ENCODE peak calls at places on chromosomes 2 and 18, in eight cellular contexts. H is neural crest cell; F is NCI-H1436 treated with DMSO at 0.1 percent for 48 hours; Y is stimulated activated CD4-positive, alpha-beta T cell treated with anti-CD3 and anti-CD28 coated beads, Interleukin-2, amount 100 ng/mL, for 48 hours; E is NCI-H510A treated with DMSO at 0.1 percent for 48 hours; T is AG08395; G is dermis microvascular lymphatic vessel endothelial cell; N is RPMI7951. P is an unnamed sample.

GRCh38 chr18:75223687-75224347 is 13.2 kb downstream of the TSHZ1 start:
- DNase-seq in H (no peak), F (no peak), Y (no peak), E (peak; percentile 68), T (no peak), G (no peak), N (peak; percentile 58), P (no peak)

GRCh38 chr2:950627-950992 is at the start of gene SNTG2:
- DNase-seq in H (peak; percentile 45), F (no peak), Y (peak; percentile 34), E (peak; percentile 46), T (peak; percentile 69), G (peak; percentile 8), N (no peak), P (no peak)

GRCh38 chr18:54828290-54828871 is at the start of gene RAB27B:
- DNase-seq in H (peak; percentile 48), F (no peak), Y (peak; percentile 63), E (peak; percentile 75), T (peak; percentile 53), G (peak; percentile 54), N (peak; percentile 86), P (peak; percentile 20)

GRCh38 chr2:120029672-120030640 is 17.1 kb downstream of the EPB41L5 start:
- DNase-seq in H (no peak), F (no peak), Y (no peak), E (no peak), T (no peak), G (no peak), N (no peak), P (no peak)

GRCh38 chr2:183105402-183106134 is 18.7 kb upstream of the NUP35 start:
- DNase-seq in H (no peak), F (no peak), Y (no peak), E (no peak), T (no peak), G (no peak), N (peak; percentile 74), P (no peak)

GRCh38 chr2:176269319-176270099 is at the start of gene MTX2:
- DNase-seq in H (peak; percentile 71), F (peak; percentile 40), Y (peak; percentile 71), E (peak; percentile 67), T (peak; percentile 69), G (peak; percentile 78), N (peak; percentile 71), P (peak; percentile 23)

GRCh38 chr18:27073404-27073830 is 111.7 kb downstream of the CHST9 start:
- DNase-seq in H (no peak), F (no peak), Y (no peak), E (no peak), T (no peak), G (no peak), N (no peak), P (no peak)

GRCh38 chr2:218260742-218261423 is at the start of gene GPBAR1:
- DNase-seq in H (no peak), F (no peak), Y (no peak), E (peak; percentile 66), T (no peak), G (no peak), N (no peak), P (no peak)

GRCh38 chr2:102357975-102358374 is 2.4 kb downstream of the IL18R1 start:
- DNase-seq in H (no peak), F (no peak), Y (no peak), E (no peak), T (no peak), G (no peak), N (no peak), P (no peak)

GRCh38 chr2:18156002-18156401 is 277.5 kb downstream of the KCNS3 start:
- DNase-seq in H (no peak), F (no peak), Y (no peak), E (no peak), T (no peak), G (no peak), N (peak; percentile 29), P (no peak)

GRCh38 chr2:174442546-174443510 is 44.0 kb downstream of the GPR155 start:
- DNase-seq in H (no peak), F (no peak), Y (no peak), E (no peak), T (peak; percentile 90), G (peak; percentile 52), N (peak; percentile 84), P (no peak)

GRCh38 chr18:35497006-35497333 is 790 bp downstream of the INO80C start:
- DNase-seq in H (peak; percentile 3), F (no peak), Y (peak; percentile 16), E (peak; percentile 96), T (peak; percentile 8), G (peak; percentile 48), N (no peak), P (no peak)

GRCh38 chr2:190506666-190507065 is 27.9 kb downstream of the NEMP2 start:
- DNase-seq in H (no peak), F (peak; percentile 41), Y (no peak), E (peak; percentile 15), T (no peak), G (no peak), N (no peak), P (no peak)

GRCh38 chr2:218645126-218645525 is 14.3 kb downstream of the ZNF142 start:
- DNase-seq in H (no peak), F (no peak), Y (no peak), E (no peak), T (no peak), G (peak; percentile 60), N (no peak), P (no peak)

GRCh38 chr2:8615252-8616083 is 66.4 kb upstream of the ID2 start:
- DNase-seq in H (no peak), F (no peak), Y (no peak), E (no peak), T (no peak), G (no peak), N (no peak), P (no peak)

GRCh38 chr2:96817882-96818281 is 1.8 kb downstream of the CNNM3 start:
- DNase-seq in H (no peak), F (no peak), Y (no peak), E (no peak), T (no peak), G (no peak), N (no peak), P (no peak)

GRCh38 chr2:88874063-88874657 is 182.7 kb downstream of the RPIA start:
- DNase-seq in H (peak; percentile 6), F (no peak), Y (peak; percentile 27), E (peak; percentile 6), T (peak; percentile 58), G (peak; percentile 77), N (peak; percentile 62), P (no peak)

GRCh38 chr2:43311276-43311675 is 84.9 kb upstream of the ZFP36L2 start:
- DNase-seq in H (no peak), F (no peak), Y (no peak), E (no peak), T (peak; percentile 32), G (peak; percentile 78), N (peak; percentile 66), P (no peak)

GRCh38 chr2:191544511-191545062 is 133.3 kb upstream of the NABP1 start:
- DNase-seq in H (no peak), F (no peak), Y (no peak), E (peak; percentile 30), T (no peak), G (no peak), N (no peak), P (no peak)

GRCh38 chr18:63207154-63207790 is 112.3 kb downstream of the BCL2 start:
- DNase-seq in H (no peak), F (peak; percentile 26), Y (no peak), E (peak; percentile 98), T (no peak), G (no peak), N (no peak), P (no peak)

GRCh38 chr2:11559066-11559785 is 25.4 kb downstream of the GREB1 start:
- DNase-seq in H (no peak), F (no peak), Y (no peak), E (no peak), T (no peak), G (no peak), N (no peak), P (no peak)

GRCh38 chr2:101340141-101340541 is 31.6 kb upstream of the RNF149 start:
- DNase-seq in H (no peak), F (no peak), Y (no peak), E (no peak), T (no peak), G (no peak), N (peak; percentile 47), P (no peak)

GRCh38 chr2:43149482-43150107 is 76.8 kb downstream of the ZFP36L2 start:
- DNase-seq in H (no peak), F (no peak), Y (no peak), E (no peak), T (no peak), G (no peak), N (no peak), P (no peak)

GRCh38 chr2:238114851-238115660 is 14.9 kb downstream of the ESPNL start:
- DNase-seq in H (no peak), F (no peak), Y (no peak), E (no peak), T (no peak), G (no peak), N (no peak), P (no peak)

GRCh38 chr2:58107803-58108710 is 61.5 kb downstream of the VRK2 start:
- DNase-seq in H (no peak), F (no peak), Y (no peak), E (no peak), T (peak; percentile 66), G (peak; percentile 47), N (peak; percentile 93), P (no peak)

GRCh38 chr2:8049851-8050571 is 631.8 kb upstream of the ID2 start:
- DNase-seq in H (no peak), F (no peak), Y (peak; percentile 42), E (no peak), T (no peak), G (no peak), N (no peak), P (no peak)

GRCh38 chr2:219249203-219249980 is 3.7 kb upstream of the TUBA4B start:
- DNase-seq in H (no peak), F (no peak), Y (no peak), E (peak; percentile 90), T (peak; percentile 68), G (peak; percentile 83), N (peak; percentile 85), P (no peak)

GRCh38 chr2:168751104-168751768 is 51.2 kb upstream of the NOSTRIN start:
- DNase-seq in H (no peak), F (no peak), Y (no peak), E (peak; percentile 22), T (no peak), G (no peak), N (no peak), P (peak; percentile 17)